ENCODE peak calls at places on chromosome 18, in six cellular contexts. One of them, this sample, is unnamed. For H3K27me3, the result is how much of the 10 kb centered on the place peaks cover.

GRCh38 chr18:70332694-70333093 is 43.8 kb downstream of the SOCS6 start:
- DNase-seq in K562: no peak
- DNase-seq in endothelial cell of umbilical vein: no peak
- DNase-seq in GM12878: no peak
- DNase-seq in HCT116: no peak
- DNase-seq in HepG2: peak
- DNase-seq in this sample: no peak

GRCh38 chr18:58056847-58057246 is 12.8 kb downstream of the NEDD4L start:
- DNase-seq in K562: no peak
- DNase-seq in endothelial cell of umbilical vein: no peak
- DNase-seq in GM12878: no peak
- DNase-seq in HCT116: no peak
- DNase-seq in HepG2: no peak
- DNase-seq in this sample: no peak

GRCh38 chr18:12628706-12629702 is 28.9 kb downstream of the SPIRE1 start:
- DNase-seq in K562: no peak
- DNase-seq in endothelial cell of umbilical vein: peak
- DNase-seq in GM12878: no peak
- DNase-seq in HCT116: no peak
- DNase-seq in HepG2: no peak
- DNase-seq in this sample: no peak

GRCh38 chr18:24080861-24081260 is 58.0 kb upstream of the CABYR start:
- DNase-seq in K562: no peak
- DNase-seq in endothelial cell of umbilical vein: no peak
- DNase-seq in GM12878: no peak
- DNase-seq in HCT116: no peak
- DNase-seq in HepG2: no peak
- DNase-seq in this sample: no peak

GRCh38 chr18:39589496-39589895 is 2023.9 kb upstream of the CELF4 start:
- DNase-seq in K562: no peak
- DNase-seq in endothelial cell of umbilical vein: no peak
- DNase-seq in GM12878: no peak
- DNase-seq in HCT116: no peak
- DNase-seq in HepG2: no peak
- DNase-seq in this sample: no peak

GRCh38 chr18:80184243-80184772 is 63.0 kb downstream of the PARD6G start:
- DNase-seq in K562: no peak
- DNase-seq in endothelial cell of umbilical vein: no peak
- DNase-seq in GM12878: no peak
- DNase-seq in HCT116: no peak
- DNase-seq in HepG2: no peak
- DNase-seq in this sample: no peak

GRCh38 chr18:30683836-30684235 is 358.7 kb downstream of the DSC3 start:
- DNase-seq in K562: no peak
- DNase-seq in endothelial cell of umbilical vein: no peak
- DNase-seq in GM12878: no peak
- DNase-seq in HCT116: no peak
- DNase-seq in HepG2: no peak
- DNase-seq in this sample: no peak

GRCh38 chr18:22765889-22766288 is 167.2 kb upstream of the RBBP8 start:
- DNase-seq in K562: no peak
- DNase-seq in endothelial cell of umbilical vein: no peak
- DNase-seq in GM12878: no peak
- DNase-seq in HCT116: no peak
- DNase-seq in HepG2: no peak
- DNase-seq in this sample: no peak

GRCh38 chr18:49569701-49570100 is 7.8 kb downstream of the LIPG start:
- DNase-seq in K562: no peak
- DNase-seq in endothelial cell of umbilical vein: no peak
- DNase-seq in GM12878: no peak
- DNase-seq in HCT116: no peak
- DNase-seq in HepG2: no peak
- DNase-seq in this sample: no peak

DNA sequence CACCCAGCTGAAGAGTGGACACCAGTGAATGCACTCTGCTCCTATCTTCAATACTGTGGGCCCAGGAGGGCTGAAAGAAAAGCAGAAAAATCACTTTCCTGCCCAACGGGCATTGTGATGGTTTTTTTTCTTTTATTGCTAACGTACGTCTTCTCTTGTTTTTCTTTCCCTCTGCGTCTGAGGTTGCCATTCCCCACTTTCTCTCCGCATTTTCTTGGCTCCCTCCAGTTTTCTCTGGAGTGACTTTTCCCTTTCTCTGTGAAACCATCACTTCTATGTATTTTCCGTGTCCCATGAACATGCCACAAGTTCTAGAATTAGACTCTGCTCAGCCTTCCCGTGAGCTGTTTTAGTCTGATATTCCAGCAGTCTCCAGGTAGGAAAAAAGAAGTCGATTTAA is 169.2 kb downstream of the BCL2 start:
- DNase-seq in K562: no peak
- DNase-seq in endothelial cell of umbilical vein: no peak
- DNase-seq in GM12878: no peak
- DNase-seq in HCT116: no peak
- DNase-seq in HepG2: no peak
- DNase-seq in this sample: no peak
- H3K27me3 ChIP-seq in K562: under half
- H3K27me3 ChIP-seq in endothelial cell of umbilical vein: under half
- H3K27me3 ChIP-seq in GM12878: under half
- H3K27me3 ChIP-seq in HCT116: under half
- H3K27me3 ChIP-seq in HepG2: half or more
- H3K27me3 ChIP-seq in this sample: under half

GRCh38 chr18:56648307-56648706 is 2.9 kb upstream of the WDR7 start:
- DNase-seq in K562: no peak
- DNase-seq in endothelial cell of umbilical vein: no peak
- DNase-seq in GM12878: no peak
- DNase-seq in HCT116: no peak
- DNase-seq in HepG2: no peak
- DNase-seq in this sample: no peak

GRCh38 chr18:56650944-56651770 is at the start of gene WDR7:
- DNase-seq in K562: peak
- DNase-seq in endothelial cell of umbilical vein: peak
- DNase-seq in GM12878: peak
- DNase-seq in HCT116: peak
- DNase-seq in HepG2: peak
- DNase-seq in this sample: peak

GRCh38 chr18:56651771-56652092 is 573 bp downstream of the WDR7 start:
- DNase-seq in K562: no peak
- DNase-seq in endothelial cell of umbilical vein: peak
- DNase-seq in GM12878: no peak
- DNase-seq in HCT116: no peak
- DNase-seq in HepG2: no peak
- DNase-seq in this sample: no peak

GRCh38 chr18:56652802-56653201 is 1.6 kb downstream of the WDR7 start:
- DNase-seq in K562: no peak
- DNase-seq in endothelial cell of umbilical vein: no peak
- DNase-seq in GM12878: no peak
- DNase-seq in HCT116: no peak
- DNase-seq in HepG2: no peak
- DNase-seq in this sample: no peak

GRCh38 chr18:56650056-56650455 is 1.1 kb upstream of the WDR7 start:
- DNase-seq in K562: no peak
- DNase-seq in endothelial cell of umbilical vein: no peak
- DNase-seq in GM12878: no peak
- DNase-seq in HCT116: no peak
- DNase-seq in HepG2: no peak
- DNase-seq in this sample: no peak
- H3K4me2 ChIP-seq in K562: peak
- H3K4me2 ChIP-seq in endothelial cell of umbilical vein: no peak
- H3K4me2 ChIP-seq in GM12878: no peak
- H3K4me2 ChIP-seq in HCT116: peak
- H3K4me2 ChIP-seq in HepG2: peak
- H3K4me2 ChIP-seq in this sample: peak

GRCh38 chr18:72140007-72140406 is 404.1 kb downstream of the CBLN2 start:
- DNase-seq in K562: no peak
- DNase-seq in endothelial cell of umbilical vein: no peak
- DNase-seq in GM12878: no peak
- DNase-seq in HCT116: no peak
- DNase-seq in HepG2: no peak
- DNase-seq in this sample: no peak
- TF ChIP-seq POLR2AphosphoS5 in K562: no peak
- TF ChIP-seq POLR2AphosphoS5 in endothelial cell of umbilical vein: no peak
- TF ChIP-seq POLR2AphosphoS5 in GM12878: no peak
- TF ChIP-seq POLR2AphosphoS5 in HCT116: no peak
- TF ChIP-seq POLR2AphosphoS5 in HepG2: no peak
- TF ChIP-seq POLR2AphosphoS5 in this sample: no peak

GRCh38 chr18:26696318-26696717 is 148.0 kb upstream of the KCTD1 start:
- DNase-seq in K562: no peak
- DNase-seq in endothelial cell of umbilical vein: no peak
- DNase-seq in GM12878: no peak
- DNase-seq in HCT116: no peak
- DNase-seq in HepG2: no peak
- DNase-seq in this sample: no peak
- H3K27me3 ChIP-seq in K562: under half
- H3K27me3 ChIP-seq in endothelial cell of umbilical vein: under half
- H3K27me3 ChIP-seq in GM12878: under half
- H3K27me3 ChIP-seq in HCT116: under half
- H3K27me3 ChIP-seq in HepG2: under half
- H3K27me3 ChIP-seq in this sample: under half

DNA sequence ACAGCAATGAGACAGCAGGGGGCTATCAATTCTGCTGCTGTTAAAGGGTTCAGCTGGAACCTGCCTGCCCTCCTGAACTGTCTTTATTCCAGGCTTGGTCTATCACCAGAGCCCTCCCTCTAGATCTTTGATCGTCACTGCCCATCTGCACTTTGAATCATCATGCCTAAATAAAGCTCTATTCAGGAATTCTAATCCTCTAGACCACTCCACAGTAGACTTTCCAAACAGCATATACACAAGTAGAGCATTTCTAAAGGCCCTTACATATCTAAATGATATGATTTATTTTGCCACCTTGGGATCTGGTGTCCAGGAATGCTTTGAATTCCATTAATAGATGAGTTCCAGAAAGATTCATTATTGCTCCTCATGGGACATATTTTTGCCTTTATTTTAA is 542.1 kb upstream of the SYT4 start:
- DNase-seq in K562: no peak
- DNase-seq in endothelial cell of umbilical vein: no peak
- DNase-seq in GM12878: no peak
- DNase-seq in HCT116: no peak
- DNase-seq in HepG2: no peak
- DNase-seq in this sample: no peak
- H3K4me2 ChIP-seq in K562: no peak
- H3K4me2 ChIP-seq in endothelial cell of umbilical vein: no peak
- H3K4me2 ChIP-seq in GM12878: no peak
- H3K4me2 ChIP-seq in HCT116: no peak
- H3K4me2 ChIP-seq in HepG2: no peak
- H3K4me2 ChIP-seq in this sample: no peak

GRCh38 chr18:7721532-7721931 is 154.4 kb downstream of the PTPRM start:
- DNase-seq in K562: no peak
- DNase-seq in endothelial cell of umbilical vein: no peak
- DNase-seq in GM12878: no peak
- DNase-seq in HCT116: no peak
- DNase-seq in HepG2: no peak
- DNase-seq in this sample: no peak
- TF ChIP-seq POLR2AphosphoS5 in K562: no peak
- TF ChIP-seq POLR2AphosphoS5 in endothelial cell of umbilical vein: no peak
- TF ChIP-seq POLR2AphosphoS5 in GM12878: no peak
- TF ChIP-seq POLR2AphosphoS5 in HCT116: no peak
- TF ChIP-seq POLR2AphosphoS5 in HepG2: no peak
- TF ChIP-seq POLR2AphosphoS5 in this sample: no peak

GRCh38 chr18:59383831-59384230 is 24.8 kb upstream of the LMAN1 start:
- DNase-seq in K562: no peak
- DNase-seq in endothelial cell of umbilical vein: no peak
- DNase-seq in GM12878: no peak
- DNase-seq in HCT116: no peak
- DNase-seq in HepG2: no peak
- DNase-seq in this sample: no peak

GRCh38 chr18:59379772-59380530 is 20.9 kb upstream of the LMAN1 start:
- DNase-seq in K562: no peak
- DNase-seq in endothelial cell of umbilical vein: no peak
- DNase-seq in GM12878: no peak
- DNase-seq in HCT116: no peak
- DNase-seq in HepG2: no peak
- DNase-seq in this sample: no peak

GRCh38 chr18:59382388-59382787 is 23.3 kb upstream of the LMAN1 start:
- DNase-seq in K562: no peak
- DNase-seq in endothelial cell of umbilical vein: no peak
- DNase-seq in GM12878: no peak
- DNase-seq in HCT116: no peak
- DNase-seq in HepG2: no peak
- DNase-seq in this sample: no peak

GRCh38 chr18:59380706-59381105 is 21.6 kb upstream of the LMAN1 start:
- DNase-seq in K562: no peak
- DNase-seq in endothelial cell of umbilical vein: no peak
- DNase-seq in GM12878: no peak
- DNase-seq in HCT116: no peak
- DNase-seq in HepG2: no peak
- DNase-seq in this sample: no peak

DNA sequence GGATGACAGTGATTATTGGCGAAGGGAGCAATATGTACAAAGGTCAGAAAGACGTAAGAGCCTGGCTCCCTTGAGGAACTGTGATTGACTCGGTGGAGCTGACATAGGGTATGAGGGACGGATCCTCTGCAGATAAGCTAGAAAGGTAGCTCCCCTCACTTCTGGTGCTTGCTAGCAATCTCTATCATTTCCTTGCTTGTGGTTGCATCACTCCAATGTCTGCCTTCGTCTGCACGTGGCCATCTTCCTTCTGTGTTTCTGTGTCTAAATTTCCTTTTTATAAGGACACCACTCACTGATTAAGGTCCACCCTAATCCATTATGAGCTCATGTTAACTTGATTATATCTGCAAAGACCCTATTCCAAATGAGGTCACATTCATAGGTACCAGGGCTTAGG is 22.9 kb upstream of the LMAN1 start:
- DNase-seq in K562: no peak
- DNase-seq in endothelial cell of umbilical vein: no peak
- DNase-seq in GM12878: no peak
- DNase-seq in HCT116: no peak
- DNase-seq in HepG2: no peak
- DNase-seq in this sample: no peak
- H3K27me3 ChIP-seq in K562: under half
- H3K27me3 ChIP-seq in endothelial cell of umbilical vein: under half
- H3K27me3 ChIP-seq in GM12878: under half
- H3K27me3 ChIP-seq in HCT116: under half
- H3K27me3 ChIP-seq in HepG2: under half
- H3K27me3 ChIP-seq in this sample: under half